ENCODE peak calls at places on chromosomes 5 and 9, in eight cellular contexts. L is adrenal gland, R is fibroblast of lung, P is heart left ventricle, H is tibial nerve, V is GM23338, I is AG09309, B is astrocyte of the spinal cord. A is an unnamed sample.
A peak's percentile ranks its signal among the peaks of the same experiment; 100 is the strongest.

GRCh38 chr5:58666598-58667595 is 84.0 kb downstream of the RAB3C start:
- DNase-seq in L (no peak), R (no peak), P (no peak), H (no peak), V (peak; percentile 29), I (no peak), B (peak; percentile 22), A (peak; percentile 1)

GRCh38 chr5:170495796-170496195 is 8.0 kb upstream of the KCNIP1 start:
- DNase-seq in L (no peak), R (no peak), P (no peak), H (no peak), V (no peak), I (no peak), B (no peak), A (no peak)

GRCh38 chr5:112186401-112186990 is 232.6 kb downstream of the EPB41L4A start:
- DNase-seq in L (no peak), R (peak; percentile 56), P (no peak), H (peak; percentile 27), V (peak; percentile 70), I (peak; percentile 20), B (peak; percentile 47), A (peak; percentile 58)

GRCh38 chr9:79617395-79617794 is 45.6 kb downstream of the TLE4 start:
- DNase-seq in L (peak; percentile 42), R (peak; percentile 77), P (no peak), H (peak; percentile 50), V (no peak), I (no peak), B (peak; percentile 69), A (peak; percentile 75)

GRCh38 chr5:82861705-82862104 is 215.5 kb downstream of the TMEM167A start:
- DNase-seq in L (no peak), R (peak; percentile 71), P (no peak), H (peak; percentile 35), V (no peak), I (peak; percentile 11), B (no peak), A (peak; percentile 9)

GRCh38 chr5:145778144-145778900 is 56.8 kb downstream of the PRELID2 start:
- DNase-seq in L (no peak), R (no peak), P (peak; percentile 50), H (no peak), V (no peak), I (no peak), B (no peak), A (no peak)

GRCh38 chr9:88187631-88188030 is 49.4 kb upstream of the SPATA31C2 start:
- DNase-seq in L (no peak), R (no peak), P (no peak), H (no peak), V (no peak), I (peak; percentile 13), B (no peak), A (peak; percentile 76)

GRCh38 chr5:25963251-25964008 is 1075.0 kb downstream of the CDH9 start:
- DNase-seq in L (no peak), R (no peak), P (no peak), H (peak; percentile 90), V (no peak), I (no peak), B (no peak), A (no peak)

GRCh38 chr9:109017493-109017892 is 4.2 kb upstream of the CTNNAL1 start:
- DNase-seq in L (no peak), R (no peak), P (no peak), H (no peak), V (no peak), I (no peak), B (no peak), A (no peak)

GRCh38 chr5:151158287-151158661 is 695 bp upstream of the ANXA6 start:
- DNase-seq in L (no peak), R (no peak), P (no peak), H (no peak), V (peak; percentile 64), I (no peak), B (no peak), A (no peak)

GRCh38 chr5:163357636-163358035 is 79.8 kb upstream of the CCNG1 start:
- DNase-seq in L (no peak), R (no peak), P (no peak), H (no peak), V (no peak), I (no peak), B (no peak), A (no peak)

GRCh38 chr9:19371942-19372341 is 8.1 kb downstream of the RPS6 start:
- DNase-seq in L (no peak), R (no peak), P (no peak), H (no peak), V (peak; percentile 46), I (no peak), B (no peak), A (no peak)

GRCh38 chr5:107067391-107067790 is 603.3 kb downstream of the EFNA5 start:
- DNase-seq in L (no peak), R (no peak), P (no peak), H (no peak), V (peak; percentile 36), I (no peak), B (peak; percentile 5), A (no peak)

GRCh38 chr5:120055858-120056257 is 408.2 kb upstream of the PRR16 start:
- DNase-seq in L (no peak), R (peak; percentile 90), P (no peak), H (no peak), V (no peak), I (peak; percentile 44), B (peak; percentile 68), A (peak; percentile 77)

GRCh38 chr9:93536167-93536566 is 40.2 kb upstream of the PHF2 start:
- DNase-seq in L (no peak), R (no peak), P (no peak), H (no peak), V (no peak), I (no peak), B (no peak), A (no peak)

GRCh38 chr9:93532121-93532520 is 44.3 kb upstream of the PHF2 start:
- DNase-seq in L (no peak), R (peak; percentile 37), P (no peak), H (no peak), V (no peak), I (no peak), B (peak; percentile 30), A (no peak)

GRCh38 chr9:93533863-93534262 is 42.5 kb upstream of the PHF2 start:
- DNase-seq in L (no peak), R (no peak), P (no peak), H (no peak), V (peak; percentile 44), I (no peak), B (no peak), A (no peak)

GRCh38 chr9:93536874-93537273 is 39.5 kb upstream of the PHF2 start:
- DNase-seq in L (no peak), R (no peak), P (no peak), H (no peak), V (peak; percentile 43), I (no peak), B (no peak), A (no peak)

DNA sequence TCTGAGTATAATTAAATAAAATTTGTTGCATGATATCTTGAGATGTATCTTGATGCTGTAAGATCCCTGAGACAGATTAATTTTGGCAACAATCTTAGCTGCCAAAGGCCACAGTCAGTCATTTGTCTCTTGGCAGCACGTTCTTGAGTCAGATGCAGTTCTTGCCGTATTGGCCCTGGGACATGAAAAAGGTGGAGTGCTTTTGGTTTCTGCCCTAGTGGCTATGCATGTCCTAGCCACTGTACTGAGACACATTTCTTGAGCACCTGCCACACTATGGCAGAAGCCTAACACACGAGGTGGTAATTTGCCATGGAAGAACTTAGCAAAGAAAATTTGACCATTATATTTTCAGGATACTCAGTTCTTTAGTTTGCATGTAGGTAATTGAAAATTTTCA is 45.0 kb upstream of the PHF2 start:
- DNase-seq in L (no peak), R (no peak), P (no peak), H (no peak), V (peak; percentile 25), I (no peak), B (no peak), A (no peak)
- TF ChIP-seq CTCF in L (peak; percentile 41), R (no peak), P (no peak), H (no peak), V (no peak), I (no peak), B (peak; percentile 28), A (no peak)

DNA sequence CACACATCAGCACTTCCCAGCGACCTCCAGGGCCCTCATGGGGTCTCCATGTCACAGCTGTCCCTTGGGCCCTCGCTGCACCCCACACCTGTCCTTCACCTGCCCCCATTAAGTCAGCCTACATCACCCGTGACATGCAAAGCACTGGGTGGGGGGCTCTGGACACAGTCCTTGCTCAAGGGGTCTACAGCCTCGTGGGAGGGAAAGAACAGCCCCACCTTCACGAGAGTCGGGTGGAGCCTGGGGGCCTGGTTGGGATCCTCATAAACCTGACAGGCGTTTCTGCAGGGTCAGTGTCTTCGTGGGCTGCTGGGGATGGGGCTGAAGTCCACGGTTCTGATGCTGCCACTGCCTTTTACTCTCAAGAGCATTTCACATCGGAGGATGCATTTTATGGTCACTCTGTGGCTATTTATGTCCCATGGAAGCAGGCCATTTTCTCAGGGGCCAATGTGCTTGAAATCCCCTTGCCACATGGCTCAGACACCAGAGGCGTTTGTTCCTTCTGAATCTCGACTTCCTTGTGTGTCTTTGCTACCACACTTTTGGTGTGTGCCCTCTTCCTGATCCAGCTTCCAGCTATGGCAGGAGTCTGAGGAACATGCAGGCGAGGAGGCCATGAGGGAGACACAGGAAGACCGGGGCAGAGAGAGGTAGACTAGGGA is at the start of gene OR2V1:
- DNase-seq in L (no peak), R (no peak), P (no peak), H (no peak), V (no peak), I (no peak), B (no peak), A (no peak)
- H3K4me3 ChIP-seq in L (no peak within 1 kb of the TSS), R (no peak within 1 kb of the TSS), P (no peak within 1 kb of the TSS), H (no peak within 1 kb of the TSS), V (no peak within 1 kb of the TSS), I (no peak within 1 kb of the TSS), B (no peak within 1 kb of the TSS), A (no peak within 1 kb of the TSS)

DNA sequence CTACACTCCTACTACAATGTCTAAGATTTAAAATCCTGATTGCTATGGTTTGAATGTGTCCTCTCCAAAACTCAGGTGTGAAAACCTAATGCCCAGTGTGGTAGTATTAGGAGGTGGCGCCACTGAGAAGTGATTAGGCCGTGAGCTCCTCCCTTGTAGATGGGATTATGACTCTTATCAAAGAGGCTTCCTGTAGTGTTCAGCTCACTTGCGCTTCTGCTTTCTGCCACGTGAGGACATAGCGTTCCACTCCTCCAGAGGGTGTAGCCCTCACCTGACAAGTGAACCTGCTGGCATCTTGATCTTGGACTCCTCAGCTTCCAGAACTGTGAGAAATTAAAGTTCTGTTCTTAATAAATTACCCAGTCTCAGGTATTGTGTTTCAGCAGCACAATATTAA is 33.0 kb upstream of the WHRN start:
- DNase-seq in L (no peak), R (no peak), P (no peak), H (no peak), V (peak; percentile 89), I (no peak), B (no peak), A (no peak)
- TF ChIP-seq CTCF in L (no peak), R (no peak), P (no peak), H (no peak), V (peak; percentile 68), I (no peak), B (no peak), A (no peak)

DNA sequence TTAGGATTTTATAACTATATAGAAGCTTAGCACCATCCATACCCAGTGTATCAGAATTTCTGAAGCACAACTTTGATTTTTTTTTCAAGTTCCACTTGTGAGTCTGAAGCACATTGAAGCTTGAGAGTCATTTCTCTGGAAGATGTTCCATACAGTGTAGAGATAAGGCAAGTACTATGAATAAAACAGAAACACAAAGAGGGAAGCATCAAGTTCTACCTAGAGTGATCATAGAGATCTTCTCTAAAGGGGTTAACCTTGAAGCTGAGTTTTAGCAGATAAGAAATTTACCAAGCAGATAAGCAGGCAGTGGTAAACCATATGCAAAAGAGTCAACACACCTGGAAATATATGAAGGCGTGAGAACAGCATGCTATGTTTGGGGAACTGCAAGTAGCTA is 125.3 kb downstream of the MCTP1 start:
- DNase-seq in L (no peak), R (no peak), P (no peak), H (no peak), V (no peak), I (no peak), B (no peak), A (no peak)
- H3K4me3 ChIP-seq in L (no peak overlapping the region), R (no peak overlapping the region), P (no peak overlapping the region), H (no peak overlapping the region), V (no peak overlapping the region), I (no peak overlapping the region), B (no peak overlapping the region), A (no peak overlapping the region)